ENCODE peak calls at places on chromosomes 13 and 19, in eight cellular contexts. One of them, this sample, is unnamed.

GRCh38 chr13:21812192-21812626 is 141.3 kb downstream of the FGF9 start:
- DNase-seq in HCEC 1CT: no peak
- DNase-seq in activated CD4-positive, alpha-beta T cell treated with anti-CD3 and anti-CD28 coated beads for 48 hours: no peak
- DNase-seq in mesothelial cell of epicardium: peak; percentile 80
- DNase-seq in CD8-positive, alpha-beta memory T cell: no peak
- DNase-seq in nephron progenitor cell: peak; percentile 23
- DNase-seq in activated CD8-positive, alpha-beta memory T cell treated with anti-CD3 and anti-CD28 coated beads for 1 hour: no peak
- DNase-seq in memory B cell: no peak
- DNase-seq in this sample: peak; percentile 6

GRCh38 chr19:45637890-45638667 is 1.1 kb downstream of the EML2 start:
- DNase-seq in HCEC 1CT: peak; percentile 11
- DNase-seq in activated CD4-positive, alpha-beta T cell treated with anti-CD3 and anti-CD28 coated beads for 48 hours: no peak
- DNase-seq in mesothelial cell of epicardium: no peak
- DNase-seq in CD8-positive, alpha-beta memory T cell: no peak
- DNase-seq in nephron progenitor cell: no peak
- DNase-seq in activated CD8-positive, alpha-beta memory T cell treated with anti-CD3 and anti-CD28 coated beads for 1 hour: no peak
- DNase-seq in memory B cell: no peak
- DNase-seq in this sample: peak; percentile 83

GRCh38 chr19:48170817-48171347 is 402 bp downstream of the ZSWIM9 start:
- DNase-seq in HCEC 1CT: peak; percentile 5
- DNase-seq in activated CD4-positive, alpha-beta T cell treated with anti-CD3 and anti-CD28 coated beads for 48 hours: no peak
- DNase-seq in mesothelial cell of epicardium: no peak
- DNase-seq in CD8-positive, alpha-beta memory T cell: no peak
- DNase-seq in nephron progenitor cell: no peak
- DNase-seq in activated CD8-positive, alpha-beta memory T cell treated with anti-CD3 and anti-CD28 coated beads for 1 hour: no peak
- DNase-seq in memory B cell: no peak
- DNase-seq in this sample: no peak

GRCh38 chr19:36106441-36106840 is 4.5 kb upstream of the OVOL3 start:
- DNase-seq in HCEC 1CT: no peak
- DNase-seq in activated CD4-positive, alpha-beta T cell treated with anti-CD3 and anti-CD28 coated beads for 48 hours: no peak
- DNase-seq in mesothelial cell of epicardium: no peak
- DNase-seq in CD8-positive, alpha-beta memory T cell: no peak
- DNase-seq in nephron progenitor cell: no peak
- DNase-seq in activated CD8-positive, alpha-beta memory T cell treated with anti-CD3 and anti-CD28 coated beads for 1 hour: no peak
- DNase-seq in memory B cell: no peak
- DNase-seq in this sample: no peak

GRCh38 chr19:37928527-37929286 is 21.7 kb downstream of the SIPA1L3 start:
- DNase-seq in HCEC 1CT: no peak
- DNase-seq in activated CD4-positive, alpha-beta T cell treated with anti-CD3 and anti-CD28 coated beads for 48 hours: no peak
- DNase-seq in mesothelial cell of epicardium: no peak
- DNase-seq in CD8-positive, alpha-beta memory T cell: no peak
- DNase-seq in nephron progenitor cell: no peak
- DNase-seq in activated CD8-positive, alpha-beta memory T cell treated with anti-CD3 and anti-CD28 coated beads for 1 hour: no peak
- DNase-seq in memory B cell: peak; percentile 51
- DNase-seq in this sample: no peak

GRCh38 chr19:39325778-39326680 is 5.4 kb upstream of the LRFN1 start:
- DNase-seq in HCEC 1CT: peak; percentile 11
- DNase-seq in activated CD4-positive, alpha-beta T cell treated with anti-CD3 and anti-CD28 coated beads for 48 hours: peak; percentile 31
- DNase-seq in mesothelial cell of epicardium: no peak
- DNase-seq in CD8-positive, alpha-beta memory T cell: peak; percentile 14
- DNase-seq in nephron progenitor cell: no peak
- DNase-seq in activated CD8-positive, alpha-beta memory T cell treated with anti-CD3 and anti-CD28 coated beads for 1 hour: no peak
- DNase-seq in memory B cell: no peak
- DNase-seq in this sample: no peak

GRCh38 chr19:5303208-5303607 is 37.4 kb downstream of the PTPRS start:
- DNase-seq in HCEC 1CT: no peak
- DNase-seq in activated CD4-positive, alpha-beta T cell treated with anti-CD3 and anti-CD28 coated beads for 48 hours: no peak
- DNase-seq in mesothelial cell of epicardium: no peak
- DNase-seq in CD8-positive, alpha-beta memory T cell: no peak
- DNase-seq in nephron progenitor cell: no peak
- DNase-seq in activated CD8-positive, alpha-beta memory T cell treated with anti-CD3 and anti-CD28 coated beads for 1 hour: no peak
- DNase-seq in memory B cell: no peak
- DNase-seq in this sample: no peak

GRCh38 chr13:98688373-98688772 is 64.1 kb downstream of the SLC15A1 start:
- DNase-seq in HCEC 1CT: no peak
- DNase-seq in activated CD4-positive, alpha-beta T cell treated with anti-CD3 and anti-CD28 coated beads for 48 hours: no peak
- DNase-seq in mesothelial cell of epicardium: no peak
- DNase-seq in CD8-positive, alpha-beta memory T cell: no peak
- DNase-seq in nephron progenitor cell: no peak
- DNase-seq in activated CD8-positive, alpha-beta memory T cell treated with anti-CD3 and anti-CD28 coated beads for 1 hour: no peak
- DNase-seq in memory B cell: no peak
- DNase-seq in this sample: no peak

GRCh38 chr19:47315125-47315821 is 5.6 kb downstream of the C5AR1 start:
- DNase-seq in HCEC 1CT: peak; percentile 98
- DNase-seq in activated CD4-positive, alpha-beta T cell treated with anti-CD3 and anti-CD28 coated beads for 48 hours: peak; percentile 62
- DNase-seq in mesothelial cell of epicardium: no peak
- DNase-seq in CD8-positive, alpha-beta memory T cell: no peak
- DNase-seq in nephron progenitor cell: no peak
- DNase-seq in activated CD8-positive, alpha-beta memory T cell treated with anti-CD3 and anti-CD28 coated beads for 1 hour: no peak
- DNase-seq in memory B cell: no peak
- DNase-seq in this sample: peak; percentile 94

GRCh38 chr13:35283856-35284255 is 192.6 kb downstream of the MAB21L1 start:
- DNase-seq in HCEC 1CT: no peak
- DNase-seq in activated CD4-positive, alpha-beta T cell treated with anti-CD3 and anti-CD28 coated beads for 48 hours: no peak
- DNase-seq in mesothelial cell of epicardium: no peak
- DNase-seq in CD8-positive, alpha-beta memory T cell: no peak
- DNase-seq in nephron progenitor cell: no peak
- DNase-seq in activated CD8-positive, alpha-beta memory T cell treated with anti-CD3 and anti-CD28 coated beads for 1 hour: no peak
- DNase-seq in memory B cell: no peak
- DNase-seq in this sample: no peak

GRCh38 chr13:101545521-101545920 is 93.0 kb downstream of the ITGBL1 start:
- DNase-seq in HCEC 1CT: peak; percentile 26
- DNase-seq in activated CD4-positive, alpha-beta T cell treated with anti-CD3 and anti-CD28 coated beads for 48 hours: no peak
- DNase-seq in mesothelial cell of epicardium: no peak
- DNase-seq in CD8-positive, alpha-beta memory T cell: no peak
- DNase-seq in nephron progenitor cell: no peak
- DNase-seq in activated CD8-positive, alpha-beta memory T cell treated with anti-CD3 and anti-CD28 coated beads for 1 hour: no peak
- DNase-seq in memory B cell: no peak
- DNase-seq in this sample: no peak

GRCh38 chr19:5718032-5718578 is 1.8 kb downstream of the LONP1 start:
- DNase-seq in HCEC 1CT: no peak
- DNase-seq in activated CD4-positive, alpha-beta T cell treated with anti-CD3 and anti-CD28 coated beads for 48 hours: peak; percentile 84
- DNase-seq in mesothelial cell of epicardium: no peak
- DNase-seq in CD8-positive, alpha-beta memory T cell: no peak
- DNase-seq in nephron progenitor cell: no peak
- DNase-seq in activated CD8-positive, alpha-beta memory T cell treated with anti-CD3 and anti-CD28 coated beads for 1 hour: no peak
- DNase-seq in memory B cell: no peak
- DNase-seq in this sample: peak; percentile 30

GRCh38 chr13:86085890-86086289 is 286.7 kb upstream of the SLITRK6 start:
- DNase-seq in HCEC 1CT: peak; percentile 17
- DNase-seq in activated CD4-positive, alpha-beta T cell treated with anti-CD3 and anti-CD28 coated beads for 48 hours: no peak
- DNase-seq in mesothelial cell of epicardium: no peak
- DNase-seq in CD8-positive, alpha-beta memory T cell: no peak
- DNase-seq in nephron progenitor cell: no peak
- DNase-seq in activated CD8-positive, alpha-beta memory T cell treated with anti-CD3 and anti-CD28 coated beads for 1 hour: no peak
- DNase-seq in memory B cell: no peak
- DNase-seq in this sample: no peak

GRCh38 chr13:44188257-44188656 is 185.4 kb upstream of the SERP2 start:
- DNase-seq in HCEC 1CT: peak; percentile 40
- DNase-seq in activated CD4-positive, alpha-beta T cell treated with anti-CD3 and anti-CD28 coated beads for 48 hours: no peak
- DNase-seq in mesothelial cell of epicardium: no peak
- DNase-seq in CD8-positive, alpha-beta memory T cell: no peak
- DNase-seq in nephron progenitor cell: no peak
- DNase-seq in activated CD8-positive, alpha-beta memory T cell treated with anti-CD3 and anti-CD28 coated beads for 1 hour: no peak
- DNase-seq in memory B cell: no peak
- DNase-seq in this sample: no peak

GRCh38 chr13:33575378-33575777 is 242.6 kb upstream of the RFC3 start:
- DNase-seq in HCEC 1CT: no peak
- DNase-seq in activated CD4-positive, alpha-beta T cell treated with anti-CD3 and anti-CD28 coated beads for 48 hours: no peak
- DNase-seq in mesothelial cell of epicardium: no peak
- DNase-seq in CD8-positive, alpha-beta memory T cell: no peak
- DNase-seq in nephron progenitor cell: no peak
- DNase-seq in activated CD8-positive, alpha-beta memory T cell treated with anti-CD3 and anti-CD28 coated beads for 1 hour: no peak
- DNase-seq in memory B cell: no peak
- DNase-seq in this sample: no peak

GRCh38 chr19:14614099-14614412 is 31.2 kb downstream of the CLEC17A start:
- DNase-seq in HCEC 1CT: no peak
- DNase-seq in activated CD4-positive, alpha-beta T cell treated with anti-CD3 and anti-CD28 coated beads for 48 hours: no peak
- DNase-seq in mesothelial cell of epicardium: no peak
- DNase-seq in CD8-positive, alpha-beta memory T cell: no peak
- DNase-seq in nephron progenitor cell: no peak
- DNase-seq in activated CD8-positive, alpha-beta memory T cell treated with anti-CD3 and anti-CD28 coated beads for 1 hour: no peak
- DNase-seq in memory B cell: peak; percentile 61
- DNase-seq in this sample: no peak

GRCh38 chr13:110759710-110760109 is 46.2 kb downstream of the ING1 start:
- DNase-seq in HCEC 1CT: peak; percentile 70
- DNase-seq in activated CD4-positive, alpha-beta T cell treated with anti-CD3 and anti-CD28 coated beads for 48 hours: no peak
- DNase-seq in mesothelial cell of epicardium: no peak
- DNase-seq in CD8-positive, alpha-beta memory T cell: no peak
- DNase-seq in nephron progenitor cell: no peak
- DNase-seq in activated CD8-positive, alpha-beta memory T cell treated with anti-CD3 and anti-CD28 coated beads for 1 hour: no peak
- DNase-seq in memory B cell: no peak
- DNase-seq in this sample: no peak

GRCh38 chr13:43153436-43154082 is 130.2 kb downstream of the DNAJC15 start:
- DNase-seq in HCEC 1CT: peak; percentile 43
- DNase-seq in activated CD4-positive, alpha-beta T cell treated with anti-CD3 and anti-CD28 coated beads for 48 hours: no peak
- DNase-seq in mesothelial cell of epicardium: peak; percentile 57
- DNase-seq in CD8-positive, alpha-beta memory T cell: no peak
- DNase-seq in nephron progenitor cell: no peak
- DNase-seq in activated CD8-positive, alpha-beta memory T cell treated with anti-CD3 and anti-CD28 coated beads for 1 hour: no peak
- DNase-seq in memory B cell: no peak
- DNase-seq in this sample: peak; percentile 73

GRCh38 chr13:110524484-110525254 is 36.9 kb downstream of the RAB20 start:
- DNase-seq in HCEC 1CT: no peak
- DNase-seq in activated CD4-positive, alpha-beta T cell treated with anti-CD3 and anti-CD28 coated beads for 48 hours: no peak
- DNase-seq in mesothelial cell of epicardium: no peak
- DNase-seq in CD8-positive, alpha-beta memory T cell: no peak
- DNase-seq in nephron progenitor cell: no peak
- DNase-seq in activated CD8-positive, alpha-beta memory T cell treated with anti-CD3 and anti-CD28 coated beads for 1 hour: no peak
- DNase-seq in memory B cell: no peak
- DNase-seq in this sample: no peak

GRCh38 chr13:50948576-50948975 is 39.0 kb downstream of the RNASEH2B start:
- DNase-seq in HCEC 1CT: peak; percentile 27
- DNase-seq in activated CD4-positive, alpha-beta T cell treated with anti-CD3 and anti-CD28 coated beads for 48 hours: no peak
- DNase-seq in mesothelial cell of epicardium: no peak
- DNase-seq in CD8-positive, alpha-beta memory T cell: no peak
- DNase-seq in nephron progenitor cell: no peak
- DNase-seq in activated CD8-positive, alpha-beta memory T cell treated with anti-CD3 and anti-CD28 coated beads for 1 hour: no peak
- DNase-seq in memory B cell: no peak
- DNase-seq in this sample: no peak

GRCh38 chr19:42452590-42452989 is 9.8 kb upstream of the CXCL17 start:
- DNase-seq in HCEC 1CT: no peak
- DNase-seq in activated CD4-positive, alpha-beta T cell treated with anti-CD3 and anti-CD28 coated beads for 48 hours: no peak
- DNase-seq in mesothelial cell of epicardium: no peak
- DNase-seq in CD8-positive, alpha-beta memory T cell: no peak
- DNase-seq in nephron progenitor cell: no peak
- DNase-seq in activated CD8-positive, alpha-beta memory T cell treated with anti-CD3 and anti-CD28 coated beads for 1 hour: no peak
- DNase-seq in memory B cell: no peak
- DNase-seq in this sample: no peak

GRCh38 chr13:29594310-29594709 is 1.2 kb downstream of the SLC7A1 start:
- DNase-seq in HCEC 1CT: peak; percentile 79
- DNase-seq in activated CD4-positive, alpha-beta T cell treated with anti-CD3 and anti-CD28 coated beads for 48 hours: peak; percentile 67
- DNase-seq in mesothelial cell of epicardium: peak; percentile 45
- DNase-seq in CD8-positive, alpha-beta memory T cell: peak; percentile 54
- DNase-seq in nephron progenitor cell: peak; percentile 23
- DNase-seq in activated CD8-positive, alpha-beta memory T cell treated with anti-CD3 and anti-CD28 coated beads for 1 hour: no peak
- DNase-seq in memory B cell: no peak
- DNase-seq in this sample: peak; percentile 40

GRCh38 chr19:16210168-16210567 is 12.5 kb downstream of the AP1M1 start:
- DNase-seq in HCEC 1CT: no peak
- DNase-seq in activated CD4-positive, alpha-beta T cell treated with anti-CD3 and anti-CD28 coated beads for 48 hours: no peak
- DNase-seq in mesothelial cell of epicardium: no peak
- DNase-seq in CD8-positive, alpha-beta memory T cell: no peak
- DNase-seq in nephron progenitor cell: no peak
- DNase-seq in activated CD8-positive, alpha-beta memory T cell treated with anti-CD3 and anti-CD28 coated beads for 1 hour: no peak
- DNase-seq in memory B cell: no peak
- DNase-seq in this sample: no peak

GRCh38 chr13:50403311-50403710 is 388.1 kb downstream of the KCNRG start:
- DNase-seq in HCEC 1CT: no peak
- DNase-seq in activated CD4-positive, alpha-beta T cell treated with anti-CD3 and anti-CD28 coated beads for 48 hours: no peak
- DNase-seq in mesothelial cell of epicardium: no peak
- DNase-seq in CD8-positive, alpha-beta memory T cell: no peak
- DNase-seq in nephron progenitor cell: no peak
- DNase-seq in activated CD8-positive, alpha-beta memory T cell treated with anti-CD3 and anti-CD28 coated beads for 1 hour: no peak
- DNase-seq in memory B cell: no peak
- DNase-seq in this sample: no peak

GRCh38 chr13:89897681-89898080 is 1449.8 kb upstream of the MIR17HG start:
- DNase-seq in HCEC 1CT: no peak
- DNase-seq in activated CD4-positive, alpha-beta T cell treated with anti-CD3 and anti-CD28 coated beads for 48 hours: no peak
- DNase-seq in mesothelial cell of epicardium: no peak
- DNase-seq in CD8-positive, alpha-beta memory T cell: no peak
- DNase-seq in nephron progenitor cell: no peak
- DNase-seq in activated CD8-positive, alpha-beta memory T cell treated with anti-CD3 and anti-CD28 coated beads for 1 hour: no peak
- DNase-seq in memory B cell: no peak
- DNase-seq in this sample: no peak

GRCh38 chr13:23715762-23716235 is 145.6 kb downstream of the TNFRSF19 start:
- DNase-seq in HCEC 1CT: no peak
- DNase-seq in activated CD4-positive, alpha-beta T cell treated with anti-CD3 and anti-CD28 coated beads for 48 hours: peak; percentile 20
- DNase-seq in mesothelial cell of epicardium: no peak
- DNase-seq in CD8-positive, alpha-beta memory T cell: no peak
- DNase-seq in nephron progenitor cell: peak; percentile 20
- DNase-seq in activated CD8-positive, alpha-beta memory T cell treated with anti-CD3 and anti-CD28 coated beads for 1 hour: no peak
- DNase-seq in memory B cell: no peak
- DNase-seq in this sample: peak; percentile 49

GRCh38 chr13:105177265-105177900 is 1358.1 kb downstream of the EFNB2 start:
- DNase-seq in HCEC 1CT: no peak
- DNase-seq in activated CD4-positive, alpha-beta T cell treated with anti-CD3 and anti-CD28 coated beads for 48 hours: no peak
- DNase-seq in mesothelial cell of epicardium: no peak
- DNase-seq in CD8-positive, alpha-beta memory T cell: no peak
- DNase-seq in nephron progenitor cell: no peak
- DNase-seq in activated CD8-positive, alpha-beta memory T cell treated with anti-CD3 and anti-CD28 coated beads for 1 hour: no peak
- DNase-seq in memory B cell: no peak
- DNase-seq in this sample: no peak

GRCh38 chr19:9189538-9189937 is 10.8 kb downstream of the OR7D2 start:
- DNase-seq in HCEC 1CT: no peak
- DNase-seq in activated CD4-positive, alpha-beta T cell treated with anti-CD3 and anti-CD28 coated beads for 48 hours: no peak
- DNase-seq in mesothelial cell of epicardium: no peak
- DNase-seq in CD8-positive, alpha-beta memory T cell: no peak
- DNase-seq in nephron progenitor cell: no peak
- DNase-seq in activated CD8-positive, alpha-beta memory T cell treated with anti-CD3 and anti-CD28 coated beads for 1 hour: no peak
- DNase-seq in memory B cell: no peak
- DNase-seq in this sample: no peak

GRCh38 chr13:110509971-110510786 is 51.3 kb downstream of the RAB20 start:
- DNase-seq in HCEC 1CT: no peak
- DNase-seq in activated CD4-positive, alpha-beta T cell treated with anti-CD3 and anti-CD28 coated beads for 48 hours: no peak
- DNase-seq in mesothelial cell of epicardium: no peak
- DNase-seq in CD8-positive, alpha-beta memory T cell: no peak
- DNase-seq in nephron progenitor cell: no peak
- DNase-seq in activated CD8-positive, alpha-beta memory T cell treated with anti-CD3 and anti-CD28 coated beads for 1 hour: no peak
- DNase-seq in memory B cell: no peak
- DNase-seq in this sample: peak; percentile 14

GRCh38 chr19:41307090-41307875 is 2.7 kb upstream of the CCDC97 start:
- DNase-seq in HCEC 1CT: no peak
- DNase-seq in activated CD4-positive, alpha-beta T cell treated with anti-CD3 and anti-CD28 coated beads for 48 hours: no peak
- DNase-seq in mesothelial cell of epicardium: no peak
- DNase-seq in CD8-positive, alpha-beta memory T cell: no peak
- DNase-seq in nephron progenitor cell: no peak
- DNase-seq in activated CD8-positive, alpha-beta memory T cell treated with anti-CD3 and anti-CD28 coated beads for 1 hour: no peak
- DNase-seq in memory B cell: no peak
- DNase-seq in this sample: no peak

GRCh38 chr19:11480081-11480926 is 542 bp downstream of the ELAVL3 start:
- DNase-seq in HCEC 1CT: no peak
- DNase-seq in activated CD4-positive, alpha-beta T cell treated with anti-CD3 and anti-CD28 coated beads for 48 hours: no peak
- DNase-seq in mesothelial cell of epicardium: no peak
- DNase-seq in CD8-positive, alpha-beta memory T cell: no peak
- DNase-seq in nephron progenitor cell: no peak
- DNase-seq in activated CD8-positive, alpha-beta memory T cell treated with anti-CD3 and anti-CD28 coated beads for 1 hour: no peak
- DNase-seq in memory B cell: no peak
- DNase-seq in this sample: no peak

GRCh38 chr19:29022165-29022564 is 190.8 kb downstream of the UQCRFS1 start:
- DNase-seq in HCEC 1CT: no peak
- DNase-seq in activated CD4-positive, alpha-beta T cell treated with anti-CD3 and anti-CD28 coated beads for 48 hours: no peak
- DNase-seq in mesothelial cell of epicardium: no peak
- DNase-seq in CD8-positive, alpha-beta memory T cell: no peak
- DNase-seq in nephron progenitor cell: no peak
- DNase-seq in activated CD8-positive, alpha-beta memory T cell treated with anti-CD3 and anti-CD28 coated beads for 1 hour: no peak
- DNase-seq in memory B cell: no peak
- DNase-seq in this sample: no peak

GRCh38 chr13:41608779-41609178 is 151.4 kb downstream of the RGCC start:
- DNase-seq in HCEC 1CT: no peak
- DNase-seq in activated CD4-positive, alpha-beta T cell treated with anti-CD3 and anti-CD28 coated beads for 48 hours: no peak
- DNase-seq in mesothelial cell of epicardium: no peak
- DNase-seq in CD8-positive, alpha-beta memory T cell: no peak
- DNase-seq in nephron progenitor cell: no peak
- DNase-seq in activated CD8-positive, alpha-beta memory T cell treated with anti-CD3 and anti-CD28 coated beads for 1 hour: no peak
- DNase-seq in memory B cell: no peak
- DNase-seq in this sample: no peak